ENCODE peak calls at places on chromosomes 11 and 22, in six cellular contexts. P is HepG2, H is GM12878, F is HCT116, K is K562, G is H1. A is an unnamed sample.

GRCh38 chr11:120516461-120517389 is 5.2 kb downstream of the GRIK4 start:
- DNase-seq in P (peak), H (no peak), F (no peak), K (no peak), G (no peak), A (peak)

GRCh38 chr11:34512810-34513673 is 552 bp downstream of the ELF5 start:
- DNase-seq in P (peak), H (peak), F (peak), K (peak), G (peak), A (peak)

GRCh38 chr11:102497061-102497460 is 33.5 kb downstream of the MMP7 start:
- DNase-seq in P (no peak), H (no peak), F (no peak), K (no peak), G (no peak), A (no peak)

GRCh38 chr22:35023692-35024363 is 42.1 kb upstream of the ISX start:
- DNase-seq in P (no peak), H (no peak), F (peak), K (peak), G (peak), A (peak)

GRCh38 chr11:1557904-1558831 is 13.9 kb downstream of the DUSP8 start:
- DNase-seq in P (no peak), H (no peak), F (no peak), K (no peak), G (no peak), A (no peak)

GRCh38 chr22:49394116-49394785 is 433.4 kb downstream of the BRD1 start:
- DNase-seq in P (no peak), H (no peak), F (peak), K (no peak), G (no peak), A (no peak)

GRCh38 chr22:29700949-29701927 is 18.6 kb upstream of the CABP7 start:
- DNase-seq in P (peak), H (no peak), F (peak), K (peak), G (no peak), A (peak)

GRCh38 chr11:79332017-79332416 is 108.8 kb downstream of the TENM4 start:
- DNase-seq in P (no peak), H (no peak), F (no peak), K (no peak), G (no peak), A (no peak)

GRCh38 chr22:19382240-19382639 is 49.3 kb downstream of the HIRA start:
- DNase-seq in P (no peak), H (no peak), F (no peak), K (no peak), G (no peak), A (no peak)

GRCh38 chr22:43993072-43993760 is 30.9 kb upstream of the PARVB start:
- DNase-seq in P (peak), H (peak), F (peak), K (peak), G (peak), A (peak)

GRCh38 chr22:32793604-32794003 is 7.9 kb upstream of the TIMP3 start:
- DNase-seq in P (no peak), H (no peak), F (no peak), K (no peak), G (no peak), A (no peak)

GRCh38 chr11:7154881-7155344 is 66.1 kb downstream of the RBMXL2 start:
- DNase-seq in P (no peak), H (no peak), F (no peak), K (no peak), G (no peak), A (peak)

GRCh38 chr11:99418927-99419707 is 398.4 kb downstream of the CNTN5 start:
- DNase-seq in P (no peak), H (no peak), F (no peak), K (no peak), G (no peak), A (no peak)

GRCh38 chr22:21927174-21927823 is 25.3 kb downstream of the PPM1F start:
- DNase-seq in P (no peak), H (no peak), F (no peak), K (no peak), G (no peak), A (no peak)

GRCh38 chr11:117545706-117546105 is 218.1 kb downstream of the CEP164 start:
- DNase-seq in P (no peak), H (no peak), F (no peak), K (no peak), G (no peak), A (no peak)

GRCh38 chr11:71987521-71987920 is 11.2 kb upstream of the IL18BP start:
- DNase-seq in P (no peak), H (no peak), F (no peak), K (no peak), G (no peak), A (no peak)

GRCh38 chr11:61697764-61698163 is 17.6 kb downstream of the DAGLA start:
- DNase-seq in P (no peak), H (no peak), F (no peak), K (no peak), G (no peak), A (no peak)

GRCh38 chr11:23413057-23413456 is 552.8 kb upstream of the CCDC179 start:
- DNase-seq in P (no peak), H (no peak), F (no peak), K (no peak), G (no peak), A (no peak)

GRCh38 chr11:57368106-57368826 is 12.7 kb downstream of the PRG3 start:
- DNase-seq in P (no peak), H (no peak), F (no peak), K (peak), G (no peak), A (no peak)

GRCh38 chr11:6570691-6571427 is 32.6 kb downstream of the RRP8 start:
- DNase-seq in P (no peak), H (no peak), F (no peak), K (no peak), G (no peak), A (no peak)

GRCh38 chr22:38843201-38843715 is 570 bp downstream of the NPTXR start:
- DNase-seq in P (peak), H (no peak), F (no peak), K (peak), G (peak), A (peak)

GRCh38 chr11:14148653-14149273 is 186.2 kb downstream of the SPON1 start:
- DNase-seq in P (peak), H (no peak), F (peak), K (peak), G (no peak), A (no peak)

GRCh38 chr22:49963647-49964026 is 3.1 kb downstream of the PIM3 start:
- DNase-seq in P (no peak), H (no peak), F (no peak), K (no peak), G (no peak), A (peak)

GRCh38 chr11:120424185-120424969 is 87.2 kb upstream of the GRIK4 start:
- DNase-seq in P (no peak), H (no peak), F (no peak), K (no peak), G (no peak), A (no peak)

GRCh38 chr22:19127329-19128008 is 3.6 kb upstream of the TSSK2 start:
- DNase-seq in P (no peak), H (no peak), F (no peak), K (no peak), G (no peak), A (no peak)

GRCh38 chr11:107606122-107606521 is 15.2 kb downstream of the ELMOD1 start:
- DNase-seq in P (no peak), H (no peak), F (no peak), K (no peak), G (no peak), A (peak)

GRCh38 chr11:313304-313786 is 495 bp upstream of the IFITM1 start:
- DNase-seq in P (no peak), H (no peak), F (no peak), K (no peak), G (no peak), A (no peak)

GRCh38 chr11:48107188-48107704 is 109.4 kb upstream of the OR4B1 start:
- DNase-seq in P (no peak), H (peak), F (no peak), K (no peak), G (no peak), A (no peak)
- TF ChIP-seq MAX in P (no peak), H (no peak), F (no peak), K (no peak), G (no peak), A (no peak)

GRCh38 chr22:48335442-48336139 is 1492.1 kb downstream of the BRD1 start:
- DNase-seq in P (no peak), H (no peak), F (no peak), K (no peak), G (no peak), A (no peak)
- TF ChIP-seq SIN3A in P (no peak), H (no peak), F (no peak), K (no peak), G (no peak), A (no peak)

GRCh38 chr22:37672920-37673453 is 2.4 kb upstream of the LGALS1 start:
- DNase-seq in P (no peak), H (no peak), F (no peak), K (no peak), G (no peak), A (no peak)
- TF ChIP-seq MAX in P (no peak), H (no peak), F (no peak), K (no peak), G (no peak), A (no peak)

DNA sequence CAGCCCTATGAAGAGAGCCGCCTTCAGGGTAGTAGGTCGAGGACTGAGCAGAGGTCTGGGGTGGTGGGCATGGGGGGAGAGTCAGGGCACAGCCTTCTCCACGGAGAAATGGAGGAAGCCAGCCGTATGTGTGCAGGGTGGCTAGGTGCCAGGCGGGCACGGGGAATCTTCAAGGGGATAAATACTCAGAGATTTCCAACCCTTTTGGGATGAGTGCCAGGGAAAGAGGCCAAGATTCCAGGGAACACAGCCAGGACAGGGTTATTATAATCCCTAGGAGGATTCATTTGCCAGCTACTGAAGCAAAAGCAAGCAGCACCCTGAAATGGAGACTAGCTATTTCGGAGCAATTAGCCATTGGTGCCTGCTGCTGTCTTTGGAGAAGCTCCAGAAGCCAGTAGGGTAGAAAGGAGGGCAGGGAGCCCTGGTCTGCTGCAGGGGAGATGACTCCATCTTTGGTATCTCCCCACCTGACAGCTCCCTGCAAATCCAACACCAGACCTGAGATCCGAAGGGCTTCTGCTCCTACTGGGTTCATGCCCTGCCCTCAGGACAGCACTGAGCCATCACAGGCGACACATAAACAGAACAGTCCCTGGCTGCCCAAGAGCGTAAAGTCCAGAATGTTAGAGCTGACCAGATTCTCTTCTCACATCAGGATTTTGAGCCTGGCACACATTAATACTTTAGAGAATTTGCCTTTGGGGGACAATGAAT is 174.5 kb upstream of the NTM start:
- DNase-seq in P (no peak), H (no peak), F (no peak), K (no peak), G (no peak), A (peak)
- TF ChIP-seq SIN3A in P (no peak), H (no peak), F (no peak), K (no peak), G (no peak), A (no peak)

GRCh38 chr22:23533328-23533762 is 46.7 kb downstream of the IGLL1 start:
- DNase-seq in P (peak), H (no peak), F (no peak), K (peak), G (peak), A (peak)

GRCh38 chr22:23533771-23534191 is 46.3 kb downstream of the IGLL1 start:
- DNase-seq in P (no peak), H (no peak), F (no peak), K (peak), G (no peak), A (no peak)

GRCh38 chr22:23531283-23531921 is 48.7 kb downstream of the IGLL1 start:
- DNase-seq in P (no peak), H (no peak), F (no peak), K (no peak), G (no peak), A (no peak)

GRCh38 chr22:23531966-23532735 is 47.9 kb downstream of the IGLL1 start:
- DNase-seq in P (no peak), H (no peak), F (no peak), K (no peak), G (no peak), A (peak)

GRCh38 chr22:23532756-23533155 is 47.3 kb downstream of the IGLL1 start:
- DNase-seq in P (no peak), H (no peak), F (no peak), K (no peak), G (no peak), A (peak)
- TF ChIP-seq MAX in P (no peak), H (no peak), F (no peak), K (no peak), G (no peak), A (no peak)

GRCh38 chr11:3879967-3880542 is 24.6 kb downstream of the STIM1 start:
- DNase-seq in P (peak), H (no peak), F (no peak), K (no peak), G (no peak), A (no peak)

GRCh38 chr11:3880724-3881123 is 25.3 kb downstream of the STIM1 start:
- DNase-seq in P (peak), H (no peak), F (no peak), K (no peak), G (no peak), A (no peak)

GRCh38 chr11:3885855-3886254 is 30.4 kb downstream of the STIM1 start:
- DNase-seq in P (no peak), H (no peak), F (peak), K (no peak), G (no peak), A (no peak)

GRCh38 chr11:3879216-3879966 is 23.9 kb downstream of the STIM1 start:
- DNase-seq in P (no peak), H (peak), F (no peak), K (no peak), G (no peak), A (no peak)

GRCh38 chr11:3882671-3883070 is 27.2 kb downstream of the STIM1 start:
- DNase-seq in P (no peak), H (no peak), F (no peak), K (no peak), G (no peak), A (no peak)
- TF ChIP-seq SIN3A in P (no peak), H (no peak), F (no peak), K (no peak), G (no peak), A (no peak)

GRCh38 chr11:2991477-2992233 is 474 bp downstream of the NAP1L4 start:
- DNase-seq in P (peak), H (no peak), F (no peak), K (peak), G (no peak), A (no peak)
- TF ChIP-seq MAX in P (peak), H (no peak), F (no peak), K (no peak), G (no peak), A (no peak)

DNA sequence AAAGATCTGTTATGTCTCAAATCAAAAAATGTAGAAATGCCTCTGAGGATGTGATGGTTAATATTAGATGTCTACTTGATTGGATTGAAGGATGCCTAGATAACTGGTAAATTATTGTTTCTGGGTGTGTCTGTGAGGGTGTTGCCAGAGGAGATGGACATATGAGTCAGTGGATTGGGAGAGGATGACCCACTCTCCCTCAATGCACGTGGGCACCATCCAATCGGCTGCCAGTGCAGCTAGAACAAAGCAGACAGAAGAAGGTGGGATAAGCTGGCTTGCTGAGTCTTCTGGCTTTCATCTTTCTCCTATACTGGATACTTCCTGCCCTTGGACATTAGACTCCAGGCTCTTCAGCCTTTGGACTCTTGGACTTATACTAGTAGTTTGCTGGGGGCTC is 430.3 kb downstream of the SOX6 start:
- DNase-seq in P (no peak), H (no peak), F (no peak), K (no peak), G (no peak), A (no peak)
- TF ChIP-seq SIN3A in P (no peak), H (no peak), F (no peak), K (no peak), G (no peak), A (no peak)

GRCh38 chr22:20795014-20795413 is 21.1 kb downstream of the SERPIND1 start:
- DNase-seq in P (no peak), H (no peak), F (no peak), K (no peak), G (no peak), A (no peak)
- TF ChIP-seq MAX in P (no peak), H (no peak), F (no peak), K (no peak), G (no peak), A (no peak)

GRCh38 chr22:46107753-46108563 is 42.4 kb upstream of the PPARA start:
- DNase-seq in P (no peak), H (no peak), F (no peak), K (no peak), G (no peak), A (peak)
- TF ChIP-seq SIN3A in P (no peak), H (no peak), F (no peak), K (no peak), G (no peak), A (peak)